ENCODE peak calls at places on chromosomes 6 and 20, in ten cellular contexts. One of them, this sample, is unnamed.

GRCh38 chr6:91653954-91654843 is 1067.3 kb upstream of the MAP3K7 start:
- DNase-seq in kidney tubule cell: no peak
- DNase-seq in NAMALWA: peak
- DNase-seq in LoVo: no peak
- DNase-seq in left ventricle myocardium superior: no peak
- DNase-seq in naive thymus-derived CD4-positive, alpha-beta T cell: no peak
- DNase-seq in tibial artery: no peak
- DNase-seq in T-helper 1 cell: no peak
- DNase-seq in stimulated activated CD4-positive, alpha-beta T cell treated with anti-CD3 and anti-CD28 coated beads, Interleukin-15, amount 100 ng/mL, for 1 hour: no peak
- DNase-seq in fibroblast of mammary gland: no peak
- DNase-seq in this sample: peak

GRCh38 chr6:16799279-16800193 is 38.3 kb upstream of the ATXN1 start:
- DNase-seq in NAMALWA: no peak
- DNase-seq in tibial artery: no peak
- DNase-seq in fibroblast of mammary gland: peak
- DNase-seq in kidney tubule cell: no peak
- DNase-seq in left ventricle myocardium superior: no peak
- DNase-seq in T-helper 1 cell: no peak
- DNase-seq in stimulated activated CD4-positive, alpha-beta T cell treated with anti-CD3 and anti-CD28 coated beads, Interleukin-15, amount 100 ng/mL, for 1 hour: no peak
- DNase-seq in naive thymus-derived CD4-positive, alpha-beta T cell: no peak
- DNase-seq in LoVo: no peak
- DNase-seq in this sample: no peak

GRCh38 chr20:3710703-3711417 is 1.5 kb downstream of the SIGLEC1 start:
- DNase-seq in tibial artery: peak
- DNase-seq in fibroblast of mammary gland: peak
- DNase-seq in LoVo: peak
- DNase-seq in kidney tubule cell: peak
- DNase-seq in T-helper 1 cell: peak
- DNase-seq in naive thymus-derived CD4-positive, alpha-beta T cell: peak
- DNase-seq in NAMALWA: peak
- DNase-seq in stimulated activated CD4-positive, alpha-beta T cell treated with anti-CD3 and anti-CD28 coated beads, Interleukin-15, amount 100 ng/mL, for 1 hour: peak
- DNase-seq in left ventricle myocardium superior: peak
- DNase-seq in this sample: peak

GRCh38 chr20:46277602-46278001 is 30.7 kb downstream of the CDH22 start:
- DNase-seq in naive thymus-derived CD4-positive, alpha-beta T cell: no peak
- DNase-seq in kidney tubule cell: no peak
- DNase-seq in LoVo: no peak
- DNase-seq in T-helper 1 cell: no peak
- DNase-seq in fibroblast of mammary gland: no peak
- DNase-seq in tibial artery: no peak
- DNase-seq in left ventricle myocardium superior: no peak
- DNase-seq in stimulated activated CD4-positive, alpha-beta T cell treated with anti-CD3 and anti-CD28 coated beads, Interleukin-15, amount 100 ng/mL, for 1 hour: no peak
- DNase-seq in NAMALWA: no peak
- DNase-seq in this sample: no peak

GRCh38 chr6:115891111-115891669 is 169.5 kb downstream of the FRK start:
- DNase-seq in NAMALWA: no peak
- DNase-seq in kidney tubule cell: peak
- DNase-seq in tibial artery: no peak
- DNase-seq in fibroblast of mammary gland: peak
- DNase-seq in naive thymus-derived CD4-positive, alpha-beta T cell: no peak
- DNase-seq in stimulated activated CD4-positive, alpha-beta T cell treated with anti-CD3 and anti-CD28 coated beads, Interleukin-15, amount 100 ng/mL, for 1 hour: no peak
- DNase-seq in LoVo: no peak
- DNase-seq in left ventricle myocardium superior: no peak
- DNase-seq in T-helper 1 cell: peak
- DNase-seq in this sample: no peak

GRCh38 chr6:6251555-6252280 is 68.7 kb downstream of the F13A1 start:
- DNase-seq in kidney tubule cell: no peak
- DNase-seq in T-helper 1 cell: no peak
- DNase-seq in naive thymus-derived CD4-positive, alpha-beta T cell: no peak
- DNase-seq in LoVo: no peak
- DNase-seq in NAMALWA: no peak
- DNase-seq in left ventricle myocardium superior: no peak
- DNase-seq in fibroblast of mammary gland: no peak
- DNase-seq in stimulated activated CD4-positive, alpha-beta T cell treated with anti-CD3 and anti-CD28 coated beads, Interleukin-15, amount 100 ng/mL, for 1 hour: no peak
- DNase-seq in tibial artery: no peak
- DNase-seq in this sample: no peak

GRCh38 chr20:51931321-51931720 is 129.0 kb upstream of the SALL4 start:
- DNase-seq in T-helper 1 cell: no peak
- DNase-seq in stimulated activated CD4-positive, alpha-beta T cell treated with anti-CD3 and anti-CD28 coated beads, Interleukin-15, amount 100 ng/mL, for 1 hour: no peak
- DNase-seq in tibial artery: no peak
- DNase-seq in naive thymus-derived CD4-positive, alpha-beta T cell: no peak
- DNase-seq in fibroblast of mammary gland: no peak
- DNase-seq in LoVo: no peak
- DNase-seq in left ventricle myocardium superior: no peak
- DNase-seq in kidney tubule cell: peak
- DNase-seq in NAMALWA: no peak
- DNase-seq in this sample: no peak

GRCh38 chr20:57585466-57586213 is 24.7 kb downstream of the PCK1 start:
- DNase-seq in stimulated activated CD4-positive, alpha-beta T cell treated with anti-CD3 and anti-CD28 coated beads, Interleukin-15, amount 100 ng/mL, for 1 hour: no peak
- DNase-seq in kidney tubule cell: no peak
- DNase-seq in LoVo: no peak
- DNase-seq in T-helper 1 cell: no peak
- DNase-seq in fibroblast of mammary gland: no peak
- DNase-seq in tibial artery: no peak
- DNase-seq in naive thymus-derived CD4-positive, alpha-beta T cell: no peak
- DNase-seq in left ventricle myocardium superior: no peak
- DNase-seq in NAMALWA: no peak
- DNase-seq in this sample: no peak

GRCh38 chr6:108914235-108915022 is 66.2 kb downstream of the ARMC2 start:
- DNase-seq in left ventricle myocardium superior: no peak
- DNase-seq in T-helper 1 cell: peak
- DNase-seq in naive thymus-derived CD4-positive, alpha-beta T cell: peak
- DNase-seq in stimulated activated CD4-positive, alpha-beta T cell treated with anti-CD3 and anti-CD28 coated beads, Interleukin-15, amount 100 ng/mL, for 1 hour: no peak
- DNase-seq in fibroblast of mammary gland: peak
- DNase-seq in NAMALWA: peak
- DNase-seq in kidney tubule cell: peak
- DNase-seq in tibial artery: no peak
- DNase-seq in LoVo: no peak
- DNase-seq in this sample: no peak

GRCh38 chr20:62752181-62752670 is 43.6 kb downstream of the NTSR1 start:
- DNase-seq in LoVo: no peak
- DNase-seq in T-helper 1 cell: no peak
- DNase-seq in fibroblast of mammary gland: no peak
- DNase-seq in stimulated activated CD4-positive, alpha-beta T cell treated with anti-CD3 and anti-CD28 coated beads, Interleukin-15, amount 100 ng/mL, for 1 hour: no peak
- DNase-seq in NAMALWA: no peak
- DNase-seq in left ventricle myocardium superior: peak
- DNase-seq in naive thymus-derived CD4-positive, alpha-beta T cell: no peak
- DNase-seq in kidney tubule cell: no peak
- DNase-seq in tibial artery: no peak
- DNase-seq in this sample: no peak

GRCh38 chr6:5996701-5997419 is 9.9 kb downstream of the NRN1 start:
- DNase-seq in tibial artery: no peak
- DNase-seq in NAMALWA: no peak
- DNase-seq in kidney tubule cell: no peak
- DNase-seq in fibroblast of mammary gland: peak
- DNase-seq in stimulated activated CD4-positive, alpha-beta T cell treated with anti-CD3 and anti-CD28 coated beads, Interleukin-15, amount 100 ng/mL, for 1 hour: no peak
- DNase-seq in naive thymus-derived CD4-positive, alpha-beta T cell: no peak
- DNase-seq in LoVo: peak
- DNase-seq in left ventricle myocardium superior: peak
- DNase-seq in T-helper 1 cell: no peak
- DNase-seq in this sample: peak

GRCh38 chr6:139378226-139378625 is 3.8 kb upstream of the CITED2 start:
- DNase-seq in T-helper 1 cell: no peak
- DNase-seq in left ventricle myocardium superior: no peak
- DNase-seq in stimulated activated CD4-positive, alpha-beta T cell treated with anti-CD3 and anti-CD28 coated beads, Interleukin-15, amount 100 ng/mL, for 1 hour: no peak
- DNase-seq in NAMALWA: no peak
- DNase-seq in tibial artery: no peak
- DNase-seq in LoVo: no peak
- DNase-seq in kidney tubule cell: no peak
- DNase-seq in fibroblast of mammary gland: no peak
- DNase-seq in naive thymus-derived CD4-positive, alpha-beta T cell: no peak
- DNase-seq in this sample: no peak

GRCh38 chr20:57680131-57680716 is 29.6 kb downstream of the PMEPA1 start:
- DNase-seq in tibial artery: no peak
- DNase-seq in NAMALWA: peak
- DNase-seq in T-helper 1 cell: no peak
- DNase-seq in naive thymus-derived CD4-positive, alpha-beta T cell: no peak
- DNase-seq in kidney tubule cell: no peak
- DNase-seq in left ventricle myocardium superior: no peak
- DNase-seq in LoVo: no peak
- DNase-seq in stimulated activated CD4-positive, alpha-beta T cell treated with anti-CD3 and anti-CD28 coated beads, Interleukin-15, amount 100 ng/mL, for 1 hour: no peak
- DNase-seq in fibroblast of mammary gland: no peak
- DNase-seq in this sample: no peak

GRCh38 chr6:157806496-157807215 is 16.4 kb upstream of the SNX9 start:
- DNase-seq in stimulated activated CD4-positive, alpha-beta T cell treated with anti-CD3 and anti-CD28 coated beads, Interleukin-15, amount 100 ng/mL, for 1 hour: no peak
- DNase-seq in T-helper 1 cell: no peak
- DNase-seq in kidney tubule cell: no peak
- DNase-seq in tibial artery: no peak
- DNase-seq in fibroblast of mammary gland: no peak
- DNase-seq in NAMALWA: no peak
- DNase-seq in left ventricle myocardium superior: no peak
- DNase-seq in LoVo: no peak
- DNase-seq in naive thymus-derived CD4-positive, alpha-beta T cell: no peak
- DNase-seq in this sample: no peak

GRCh38 chr6:64733433-64733832 is 973.6 kb downstream of the EYS start:
- DNase-seq in fibroblast of mammary gland: no peak
- DNase-seq in NAMALWA: no peak
- DNase-seq in LoVo: no peak
- DNase-seq in stimulated activated CD4-positive, alpha-beta T cell treated with anti-CD3 and anti-CD28 coated beads, Interleukin-15, amount 100 ng/mL, for 1 hour: no peak
- DNase-seq in tibial artery: no peak
- DNase-seq in naive thymus-derived CD4-positive, alpha-beta T cell: no peak
- DNase-seq in T-helper 1 cell: no peak
- DNase-seq in kidney tubule cell: no peak
- DNase-seq in left ventricle myocardium superior: no peak
- DNase-seq in this sample: no peak

GRCh38 chr6:87590989-87591388 is 1.1 kb downstream of the ORC3 start:
- DNase-seq in LoVo: no peak
- DNase-seq in stimulated activated CD4-positive, alpha-beta T cell treated with anti-CD3 and anti-CD28 coated beads, Interleukin-15, amount 100 ng/mL, for 1 hour: no peak
- DNase-seq in tibial artery: no peak
- DNase-seq in naive thymus-derived CD4-positive, alpha-beta T cell: no peak
- DNase-seq in kidney tubule cell: no peak
- DNase-seq in NAMALWA: no peak
- DNase-seq in fibroblast of mammary gland: peak
- DNase-seq in left ventricle myocardium superior: no peak
- DNase-seq in T-helper 1 cell: no peak
- DNase-seq in this sample: no peak

GRCh38 chr6:157019115-157019628 is 242.0 kb downstream of the ARID1B start:
- DNase-seq in tibial artery: no peak
- DNase-seq in T-helper 1 cell: no peak
- DNase-seq in left ventricle myocardium superior: no peak
- DNase-seq in naive thymus-derived CD4-positive, alpha-beta T cell: no peak
- DNase-seq in stimulated activated CD4-positive, alpha-beta T cell treated with anti-CD3 and anti-CD28 coated beads, Interleukin-15, amount 100 ng/mL, for 1 hour: no peak
- DNase-seq in fibroblast of mammary gland: peak
- DNase-seq in kidney tubule cell: no peak
- DNase-seq in LoVo: peak
- DNase-seq in NAMALWA: peak
- DNase-seq in this sample: peak

GRCh38 chr6:27178001-27178730 is 69.3 kb upstream of the PRSS16 start:
- DNase-seq in T-helper 1 cell: peak
- DNase-seq in LoVo: peak
- DNase-seq in kidney tubule cell: peak
- DNase-seq in NAMALWA: peak
- DNase-seq in fibroblast of mammary gland: peak
- DNase-seq in stimulated activated CD4-positive, alpha-beta T cell treated with anti-CD3 and anti-CD28 coated beads, Interleukin-15, amount 100 ng/mL, for 1 hour: no peak
- DNase-seq in tibial artery: peak
- DNase-seq in naive thymus-derived CD4-positive, alpha-beta T cell: peak
- DNase-seq in left ventricle myocardium superior: peak
- DNase-seq in this sample: peak

GRCh38 chr6:138004423-138005287 is 102.6 kb downstream of the PERP start:
- DNase-seq in tibial artery: no peak
- DNase-seq in kidney tubule cell: peak
- DNase-seq in T-helper 1 cell: peak
- DNase-seq in naive thymus-derived CD4-positive, alpha-beta T cell: no peak
- DNase-seq in stimulated activated CD4-positive, alpha-beta T cell treated with anti-CD3 and anti-CD28 coated beads, Interleukin-15, amount 100 ng/mL, for 1 hour: no peak
- DNase-seq in LoVo: peak
- DNase-seq in left ventricle myocardium superior: no peak
- DNase-seq in fibroblast of mammary gland: peak
- DNase-seq in NAMALWA: peak
- DNase-seq in this sample: peak

GRCh38 chr6:105601541-105602174 is 198.8 kb upstream of the PREP start:
- DNase-seq in T-helper 1 cell: peak
- DNase-seq in fibroblast of mammary gland: peak
- DNase-seq in tibial artery: peak
- DNase-seq in left ventricle myocardium superior: peak
- DNase-seq in NAMALWA: peak
- DNase-seq in stimulated activated CD4-positive, alpha-beta T cell treated with anti-CD3 and anti-CD28 coated beads, Interleukin-15, amount 100 ng/mL, for 1 hour: peak
- DNase-seq in LoVo: peak
- DNase-seq in naive thymus-derived CD4-positive, alpha-beta T cell: no peak
- DNase-seq in kidney tubule cell: peak
- DNase-seq in this sample: no peak

GRCh38 chr6:125285936-125286335 is 15.8 kb downstream of the HDDC2 start:
- DNase-seq in NAMALWA: no peak
- DNase-seq in naive thymus-derived CD4-positive, alpha-beta T cell: no peak
- DNase-seq in fibroblast of mammary gland: no peak
- DNase-seq in stimulated activated CD4-positive, alpha-beta T cell treated with anti-CD3 and anti-CD28 coated beads, Interleukin-15, amount 100 ng/mL, for 1 hour: no peak
- DNase-seq in LoVo: no peak
- DNase-seq in left ventricle myocardium superior: no peak
- DNase-seq in kidney tubule cell: no peak
- DNase-seq in tibial artery: no peak
- DNase-seq in T-helper 1 cell: no peak
- DNase-seq in this sample: no peak

GRCh38 chr6:104589940-104590339 is 269.8 kb downstream of the HACE1 start:
- DNase-seq in tibial artery: no peak
- DNase-seq in fibroblast of mammary gland: no peak
- DNase-seq in left ventricle myocardium superior: no peak
- DNase-seq in LoVo: no peak
- DNase-seq in NAMALWA: no peak
- DNase-seq in stimulated activated CD4-positive, alpha-beta T cell treated with anti-CD3 and anti-CD28 coated beads, Interleukin-15, amount 100 ng/mL, for 1 hour: no peak
- DNase-seq in naive thymus-derived CD4-positive, alpha-beta T cell: no peak
- DNase-seq in kidney tubule cell: no peak
- DNase-seq in T-helper 1 cell: no peak
- DNase-seq in this sample: peak

GRCh38 chr6:11366183-11366933 is 133.9 kb upstream of the NEDD9 start:
- DNase-seq in fibroblast of mammary gland: no peak
- DNase-seq in kidney tubule cell: peak
- DNase-seq in naive thymus-derived CD4-positive, alpha-beta T cell: no peak
- DNase-seq in LoVo: no peak
- DNase-seq in stimulated activated CD4-positive, alpha-beta T cell treated with anti-CD3 and anti-CD28 coated beads, Interleukin-15, amount 100 ng/mL, for 1 hour: no peak
- DNase-seq in tibial artery: no peak
- DNase-seq in NAMALWA: peak
- DNase-seq in left ventricle myocardium superior: no peak
- DNase-seq in T-helper 1 cell: peak
- DNase-seq in this sample: no peak

GRCh38 chr6:30156262-30156599 is 4.8 kb downstream of the TRIM10 start:
- DNase-seq in naive thymus-derived CD4-positive, alpha-beta T cell: no peak
- DNase-seq in stimulated activated CD4-positive, alpha-beta T cell treated with anti-CD3 and anti-CD28 coated beads, Interleukin-15, amount 100 ng/mL, for 1 hour: no peak
- DNase-seq in tibial artery: peak
- DNase-seq in T-helper 1 cell: no peak
- DNase-seq in fibroblast of mammary gland: peak
- DNase-seq in left ventricle myocardium superior: peak
- DNase-seq in NAMALWA: no peak
- DNase-seq in LoVo: peak
- DNase-seq in kidney tubule cell: peak
- DNase-seq in this sample: no peak